ENCODE peak calls at places on chromosomes 11 and 22, in eight cellular contexts. P, C, E, X, F, S, Y and Q are unnamed samples.

GRCh38 chr11:85029964-85030363 is 597.2 kb downstream of the DLG2 start:
- DNase-seq in P (no peak), C (no peak), E (no peak), X (no peak), F (peak; percentile 28), S (no peak), Y (no peak), Q (no peak)

GRCh38 chr11:41235670-41236069 is 223.8 kb downstream of the LRRC4C start:
- DNase-seq in P (no peak), C (no peak), E (no peak), X (no peak), F (no peak), S (no peak), Y (no peak), Q (no peak)

GRCh38 chr22:39234867-39235687 is 9.7 kb downstream of the PDGFB start:
- DNase-seq in P (no peak), C (peak; percentile 72), E (peak; percentile 79), X (no peak), F (no peak), S (no peak), Y (peak; percentile 63), Q (no peak)

GRCh38 chr11:78399136-78399535 is 18.5 kb downstream of the GAB2 start:
- DNase-seq in P (no peak), C (no peak), E (no peak), X (no peak), F (no peak), S (no peak), Y (no peak), Q (no peak)

GRCh38 chr11:125743681-125744080 is 2.4 kb upstream of the PATE1 start:
- DNase-seq in P (no peak), C (no peak), E (no peak), X (no peak), F (no peak), S (no peak), Y (no peak), Q (no peak)

GRCh38 chr11:61718613-61719302 is 33.7 kb upstream of the MYRF start:
- DNase-seq in P (peak; percentile 79), C (no peak), E (no peak), X (peak; percentile 92), F (peak; percentile 54), S (peak; percentile 65), Y (no peak), Q (no peak)

GRCh38 chr11:44559207-44559943 is 6.1 kb upstream of the CD82 start:
- DNase-seq in P (no peak), C (no peak), E (no peak), X (no peak), F (no peak), S (no peak), Y (no peak), Q (no peak)

GRCh38 chr11:67316882-67317364 is 13.6 kb downstream of the SSH3 start:
- DNase-seq in P (no peak), C (no peak), E (no peak), X (no peak), F (peak; percentile 31), S (no peak), Y (no peak), Q (no peak)

GRCh38 chr11:107947904-107948303 is 19.7 kb downstream of the RAB39A start:
- DNase-seq in P (no peak), C (no peak), E (no peak), X (no peak), F (no peak), S (no peak), Y (no peak), Q (no peak)

GRCh38 chr11:3166268-3167142 is 1.4 kb upstream of the OSBPL5 start:
- DNase-seq in P (no peak), C (no peak), E (no peak), X (no peak), F (no peak), S (no peak), Y (peak; percentile 36), Q (no peak)

GRCh38 chr11:88814076-88814475 is 251.7 kb downstream of the GRM5 start:
- DNase-seq in P (no peak), C (no peak), E (no peak), X (no peak), F (no peak), S (no peak), Y (no peak), Q (no peak)

GRCh38 chr22:38471237-38471636 is 3.3 kb downstream of the KDELR3 start:
- DNase-seq in P (no peak), C (peak; percentile 24), E (no peak), X (no peak), F (no peak), S (no peak), Y (no peak), Q (no peak)

GRCh38 chr22:19703869-19704268 is 10.4 kb upstream of the SEPTIN5 start:
- DNase-seq in P (no peak), C (peak; percentile 35), E (no peak), X (no peak), F (no peak), S (peak; percentile 4), Y (no peak), Q (no peak)

GRCh38 chr22:39236321-39237275 is 8.2 kb downstream of the PDGFB start:
- DNase-seq in P (peak; percentile 45), C (peak; percentile 51), E (peak; percentile 69), X (no peak), F (peak; percentile 51), S (no peak), Y (peak; percentile 45), Q (no peak)

DNA sequence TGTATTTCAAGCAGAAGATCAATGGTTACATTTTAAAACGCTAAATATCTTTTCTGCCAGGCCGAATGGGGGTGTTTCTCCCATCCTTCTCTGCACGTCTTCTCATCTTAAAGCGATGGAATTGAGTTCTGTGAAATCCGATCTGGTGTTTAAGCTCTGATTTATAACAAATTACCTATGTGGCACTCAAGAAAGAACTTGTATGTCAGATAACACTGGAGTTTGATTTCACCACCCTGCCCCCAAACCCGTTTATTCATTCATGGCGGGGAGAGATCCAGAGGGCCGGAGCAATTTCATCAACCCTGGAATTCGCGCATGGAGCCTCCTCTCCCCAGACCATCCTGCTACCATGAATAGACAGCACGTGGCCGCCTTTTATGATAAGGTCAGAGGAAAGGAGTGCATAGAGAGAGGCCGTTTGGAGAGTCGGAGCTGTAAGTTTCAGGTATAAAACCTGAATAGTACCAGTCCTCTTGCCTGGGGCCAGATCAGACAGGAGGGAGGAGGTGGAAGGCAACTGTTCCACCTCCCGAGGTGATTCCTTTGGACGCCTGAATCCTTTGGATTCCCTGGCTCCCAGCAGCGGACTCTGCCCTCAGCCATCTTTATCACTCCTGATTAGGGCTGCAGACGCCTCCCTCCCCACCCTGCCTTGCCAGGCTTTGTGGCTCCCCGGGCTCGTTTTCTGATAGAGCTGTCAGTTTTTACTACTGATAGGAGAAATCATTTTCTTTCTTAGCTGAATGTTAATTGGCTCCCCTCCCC is 27.3 kb upstream of the NFAM1 start:
- DNase-seq in P (no peak), C (no peak), E (no peak), X (no peak), F (no peak), S (peak; percentile 62), Y (peak; percentile 47), Q (no peak)
- H3K27ac ChIP-seq in P (peak overlapping the region; percentile 79), C (no peak overlapping the region), E (no peak overlapping the region), X (no peak overlapping the region), F (no peak overlapping the region), S (peak overlapping the region; percentile 51), Y (no peak overlapping the region), Q (no peak overlapping the region)

DNA sequence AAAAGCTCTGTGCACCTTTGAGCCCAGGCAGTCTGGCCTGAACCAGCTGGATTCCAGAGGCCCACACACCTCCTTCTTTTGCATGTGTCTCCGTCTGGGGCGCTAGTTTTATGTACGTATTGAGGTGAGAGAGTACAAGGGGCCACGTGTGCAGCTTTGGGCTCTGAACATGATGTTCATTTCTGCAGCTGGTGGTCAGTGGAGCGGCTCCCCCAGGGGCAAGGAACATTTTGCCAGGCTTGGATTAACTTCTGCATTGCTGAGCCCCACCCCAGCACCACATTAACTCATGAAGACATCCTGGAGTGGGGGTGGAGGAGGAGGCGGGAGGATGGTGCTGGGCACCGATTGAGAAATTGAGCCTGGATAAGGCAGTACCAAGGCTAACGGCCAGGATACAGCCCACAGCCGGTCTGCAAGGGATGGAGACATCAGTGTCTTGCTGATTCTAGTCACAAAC is 13.8 kb downstream of the USP2 start:
- DNase-seq in P (no peak), C (no peak), E (no peak), X (no peak), F (no peak), S (peak; percentile 67), Y (no peak), Q (no peak)
- H3K27ac ChIP-seq in P (peak overlapping the region; percentile 67), C (peak overlapping the region; percentile 36), E (peak overlapping the region; percentile 98), X (no peak overlapping the region), F (no peak overlapping the region), S (peak overlapping the region; percentile 90), Y (peak overlapping the region; percentile 80), Q (peak overlapping the region; percentile 54)

DNA sequence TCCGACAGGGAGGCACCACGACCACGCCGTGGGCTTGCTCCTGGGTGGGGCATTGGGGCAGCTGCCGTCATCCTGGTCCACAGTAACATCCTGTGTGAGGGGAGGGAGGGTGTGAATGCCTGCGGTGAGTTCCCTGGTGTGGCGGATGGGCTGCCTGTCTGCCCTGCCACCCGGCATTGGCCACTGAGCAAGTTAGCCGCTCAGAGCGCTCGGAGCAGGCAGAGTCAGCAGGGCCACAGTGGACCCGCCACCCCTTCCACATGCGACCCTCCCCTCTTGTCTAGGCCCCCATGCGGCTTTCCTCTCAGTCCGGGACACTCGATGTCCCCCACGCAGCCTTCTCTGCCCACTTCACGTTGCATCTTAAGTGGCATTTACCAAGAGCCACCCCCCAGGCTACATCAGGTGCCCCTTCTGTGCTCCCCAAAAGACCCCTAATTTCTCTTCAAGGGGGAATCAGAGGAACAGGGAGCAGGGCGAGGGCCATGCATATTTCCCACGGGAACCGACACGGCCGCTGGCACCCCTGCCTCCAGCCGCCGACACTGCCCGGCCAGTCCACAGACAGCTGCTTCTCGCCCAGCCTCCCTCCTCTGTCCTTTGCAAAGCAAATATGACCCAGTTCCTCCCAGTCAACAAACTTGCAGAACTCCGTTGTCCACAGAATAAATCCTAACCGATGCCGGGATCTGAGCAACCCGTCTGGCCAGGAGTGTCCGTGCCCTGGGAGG is 1482.1 kb downstream of the TBC1D22A start:
- DNase-seq in P (no peak), C (no peak), E (no peak), X (no peak), F (no peak), S (no peak), Y (no peak), Q (no peak)
- H3K27ac ChIP-seq in P (no peak overlapping the region), C (no peak overlapping the region), E (no peak overlapping the region), X (no peak overlapping the region), F (no peak overlapping the region), S (no peak overlapping the region), Y (no peak overlapping the region), Q (no peak overlapping the region)

GRCh38 chr11:123168236-123168635 is 26.8 kb downstream of the CLMP start:
- DNase-seq in P (peak; percentile 49), C (no peak), E (no peak), X (no peak), F (no peak), S (no peak), Y (no peak), Q (no peak)

GRCh38 chr11:123163621-123164020 is 31.4 kb downstream of the CLMP start:
- DNase-seq in P (no peak), C (no peak), E (no peak), X (no peak), F (no peak), S (no peak), Y (no peak), Q (no peak)

GRCh38 chr11:123161386-123161785 is 33.7 kb downstream of the CLMP start:
- DNase-seq in P (peak; percentile 41), C (no peak), E (no peak), X (no peak), F (no peak), S (no peak), Y (no peak), Q (no peak)

GRCh38 chr11:123166095-123166559 is 28.9 kb downstream of the CLMP start:
- DNase-seq in P (peak; percentile 94), C (peak; percentile 51), E (peak; percentile 32), X (peak; percentile 84), F (peak; percentile 82), S (peak; percentile 77), Y (peak; percentile 58), Q (no peak)

GRCh38 chr11:123164732-123165450 is 30.2 kb downstream of the CLMP start:
- DNase-seq in P (no peak), C (no peak), E (no peak), X (no peak), F (no peak), S (no peak), Y (no peak), Q (no peak)
- H3K27ac ChIP-seq in P (peak overlapping the region; percentile 87), C (no peak overlapping the region), E (no peak overlapping the region), X (no peak overlapping the region), F (no peak overlapping the region), S (no peak overlapping the region), Y (peak overlapping the region; percentile 82), Q (no peak overlapping the region)